ENCODE peak calls at places on chromosomes 16 and 17, in five cellular contexts. One of them, this sample, is unnamed.

GRCh38 chr16:72876981-72877373 is 171.0 kb downstream of the ZFHX3 start:
- DNase-seq in GM12878: no peak
- DNase-seq in IMR-90: no peak
- DNase-seq in SK-N-SH: no peak
- DNase-seq in K562: no peak
- DNase-seq in this sample: no peak

GRCh38 chr16:50521246-50521900 is 26.8 kb upstream of the NKD1 start:
- DNase-seq in K562: no peak
- DNase-seq in GM12878: no peak
- DNase-seq in IMR-90: no peak
- DNase-seq in SK-N-SH: no peak
- DNase-seq in this sample: no peak

GRCh38 chr16:49578435-49579024 is 204.9 kb downstream of the C16orf78 start:
- DNase-seq in SK-N-SH: no peak
- DNase-seq in GM12878: no peak
- DNase-seq in K562: no peak
- DNase-seq in IMR-90: no peak
- DNase-seq in this sample: no peak

GRCh38 chr16:31199430-31200041 is 3.0 kb downstream of the PYCARD start:
- DNase-seq in GM12878: no peak
- DNase-seq in K562: no peak
- DNase-seq in IMR-90: no peak
- DNase-seq in SK-N-SH: no peak
- DNase-seq in this sample: no peak

GRCh38 chr16:49472598-49472997 is 99.0 kb downstream of the C16orf78 start:
- DNase-seq in GM12878: no peak
- DNase-seq in K562: no peak
- DNase-seq in IMR-90: no peak
- DNase-seq in SK-N-SH: no peak
- DNase-seq in this sample: no peak

GRCh38 chr17:80036715-80037477 is 454 bp downstream of the CCDC40 start:
- DNase-seq in K562: peak
- DNase-seq in GM12878: no peak
- DNase-seq in IMR-90: no peak
- DNase-seq in SK-N-SH: peak
- DNase-seq in this sample: peak

GRCh38 chr17:59890720-59891119 is 2.0 kb downstream of the TUBD1 start:
- DNase-seq in IMR-90: peak
- DNase-seq in GM12878: no peak
- DNase-seq in SK-N-SH: no peak
- DNase-seq in K562: no peak
- DNase-seq in this sample: peak

GRCh38 chr17:2068101-2068518 is 13.2 kb downstream of the HIC1 start:
- DNase-seq in K562: no peak
- DNase-seq in SK-N-SH: no peak
- DNase-seq in IMR-90: peak
- DNase-seq in GM12878: no peak
- DNase-seq in this sample: no peak

GRCh38 chr17:79220715-79221291 is 146.2 kb downstream of the ENGASE start:
- DNase-seq in SK-N-SH: no peak
- DNase-seq in IMR-90: no peak
- DNase-seq in GM12878: no peak
- DNase-seq in K562: peak
- DNase-seq in this sample: no peak

GRCh38 chr16:2256531-2257140 is 5.2 kb upstream of the ECI1 start:
- DNase-seq in IMR-90: no peak
- DNase-seq in GM12878: no peak
- DNase-seq in K562: no peak
- DNase-seq in SK-N-SH: no peak
- DNase-seq in this sample: no peak

GRCh38 chr17:202501-202951 is 21.1 kb upstream of the DOC2B start:
- DNase-seq in IMR-90: no peak
- DNase-seq in K562: no peak
- DNase-seq in SK-N-SH: no peak
- DNase-seq in GM12878: no peak
- DNase-seq in this sample: no peak

GRCh38 chr16:20851601-20852000 is 45.3 kb downstream of the REXO5 start:
- DNase-seq in SK-N-SH: no peak
- DNase-seq in K562: no peak
- DNase-seq in GM12878: no peak
- DNase-seq in IMR-90: peak
- DNase-seq in this sample: peak

GRCh38 chr17:8163978-8164814 is 1.4 kb upstream of the VAMP2 start:
- DNase-seq in K562: peak
- DNase-seq in IMR-90: peak
- DNase-seq in GM12878: no peak
- DNase-seq in SK-N-SH: no peak
- DNase-seq in this sample: peak

DNA sequence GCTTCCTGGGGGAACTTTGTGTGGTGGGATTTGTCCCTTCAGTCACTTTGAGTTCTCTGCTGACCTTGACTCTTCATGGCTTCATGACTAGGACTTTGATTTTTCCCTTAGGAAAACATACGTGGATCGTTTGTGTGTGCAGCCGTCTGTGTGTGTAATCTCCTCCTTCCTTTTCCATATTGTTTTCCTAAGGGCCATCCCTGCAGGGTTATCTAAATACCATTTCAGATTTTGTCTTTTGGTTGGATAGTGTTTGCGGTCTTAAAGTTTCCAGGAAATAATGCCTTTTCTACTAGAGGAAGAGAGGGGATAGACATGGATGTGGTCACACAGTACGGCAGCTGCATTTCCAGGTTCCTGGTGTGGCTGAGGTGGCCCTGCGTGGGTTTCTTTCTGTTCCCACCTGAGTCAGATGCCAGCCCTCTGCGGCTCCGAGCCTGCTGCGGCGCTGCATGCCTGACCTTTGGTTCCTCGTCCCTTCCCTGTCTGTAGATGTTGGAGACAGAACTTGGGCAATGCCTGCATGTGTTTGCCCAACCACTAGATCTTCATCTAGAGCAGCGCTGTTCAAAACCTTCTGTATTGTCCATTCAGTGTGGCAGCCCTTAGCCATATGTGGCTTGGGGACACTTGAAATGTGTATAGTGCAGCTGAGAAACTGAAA is 72.0 kb upstream of the LGALS9 start:
- DNase-seq in SK-N-SH: no peak
- DNase-seq in IMR-90: no peak
- DNase-seq in GM12878: no peak
- DNase-seq in K562: no peak
- DNase-seq in this sample: no peak
- TF ChIP-seq RCOR1 in SK-N-SH: no peak
- TF ChIP-seq RCOR1 in IMR-90: no peak
- TF ChIP-seq RCOR1 in GM12878: no peak
- TF ChIP-seq RCOR1 in K562: no peak
- TF ChIP-seq RCOR1 in this sample: no peak

GRCh38 chr17:17114592-17115225 is 72.5 kb downstream of the MPRIP start:
- DNase-seq in GM12878: no peak
- DNase-seq in K562: no peak
- DNase-seq in IMR-90: no peak
- DNase-seq in SK-N-SH: no peak
- DNase-seq in this sample: no peak
- TF ChIP-seq RCOR1 in GM12878: no peak
- TF ChIP-seq RCOR1 in K562: no peak
- TF ChIP-seq RCOR1 in IMR-90: no peak
- TF ChIP-seq RCOR1 in SK-N-SH: no peak
- TF ChIP-seq RCOR1 in this sample: no peak

DNA sequence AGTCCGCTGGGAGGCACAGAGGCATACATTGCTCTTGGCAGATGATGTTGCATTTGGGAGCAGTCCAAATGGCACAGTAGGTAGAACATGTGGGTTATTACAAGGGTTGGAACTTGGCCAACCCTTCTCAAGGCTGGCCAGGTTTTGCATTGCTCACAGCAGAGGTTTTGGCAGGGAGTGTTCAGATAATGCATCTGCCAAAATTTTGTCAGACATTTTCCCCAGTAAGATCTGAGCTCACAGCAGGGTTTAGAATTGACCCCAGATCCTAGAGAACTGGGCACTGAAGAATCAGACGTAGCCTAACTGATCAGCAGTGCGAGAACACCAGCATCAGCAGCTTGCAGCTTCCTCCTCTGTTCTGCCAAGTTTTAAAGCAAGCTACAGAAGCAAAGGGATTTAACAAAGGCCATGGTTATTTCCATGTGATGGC is 468.8 kb upstream of the KIF2B start:
- DNase-seq in K562: no peak
- DNase-seq in GM12878: no peak
- DNase-seq in IMR-90: no peak
- DNase-seq in SK-N-SH: peak
- DNase-seq in this sample: no peak
- TF ChIP-seq RCOR1 in K562: no peak
- TF ChIP-seq RCOR1 in GM12878: no peak
- TF ChIP-seq RCOR1 in IMR-90: no peak
- TF ChIP-seq RCOR1 in SK-N-SH: no peak
- TF ChIP-seq RCOR1 in this sample: no peak

DNA sequence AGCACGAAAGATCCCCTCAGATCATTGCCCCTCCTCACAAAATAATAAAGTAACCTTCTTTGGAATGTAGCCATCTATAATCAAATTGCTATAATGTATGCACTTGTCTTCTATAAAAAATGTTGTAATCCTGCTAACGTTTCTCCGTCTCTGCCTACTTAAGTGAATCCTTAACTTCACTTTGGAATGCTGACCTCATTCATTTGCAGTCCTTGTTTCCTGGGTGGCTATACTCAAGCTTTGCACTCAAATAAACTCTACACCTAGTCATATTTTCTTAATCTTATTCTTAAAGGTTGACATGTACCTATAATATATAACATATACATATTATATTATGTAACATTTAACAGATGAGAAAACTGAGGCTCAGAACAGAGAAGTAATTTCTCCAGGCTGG is 22.7 kb downstream of the CHD9NB start:
- DNase-seq in IMR-90: no peak
- DNase-seq in K562: no peak
- DNase-seq in GM12878: no peak
- DNase-seq in SK-N-SH: no peak
- DNase-seq in this sample: no peak
- TF ChIP-seq RCOR1 in IMR-90: no peak
- TF ChIP-seq RCOR1 in K562: no peak
- TF ChIP-seq RCOR1 in GM12878: no peak
- TF ChIP-seq RCOR1 in SK-N-SH: no peak
- TF ChIP-seq RCOR1 in this sample: no peak

DNA sequence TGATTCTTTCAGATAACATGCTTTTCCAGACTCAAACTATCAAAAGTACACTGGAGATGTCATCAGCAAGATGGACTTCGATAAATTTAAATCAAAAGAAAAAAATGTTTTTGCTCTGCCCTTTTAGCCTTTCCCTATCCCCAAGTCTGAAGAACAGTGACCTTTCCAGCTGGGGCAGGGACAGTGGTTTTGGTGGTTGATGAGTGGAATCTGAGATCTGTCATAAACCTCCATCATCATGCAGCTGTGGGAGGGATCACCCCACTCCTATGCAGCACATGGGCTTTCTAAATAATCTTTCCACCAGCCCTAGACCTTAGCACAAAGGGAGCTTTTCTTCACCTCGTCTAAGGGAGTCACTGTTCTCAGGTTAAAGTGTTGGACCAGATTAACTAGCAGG is 869.5 kb upstream of the SOX9 start:
- DNase-seq in K562: no peak
- DNase-seq in IMR-90: peak
- DNase-seq in GM12878: no peak
- DNase-seq in SK-N-SH: no peak
- DNase-seq in this sample: no peak
- TF ChIP-seq RCOR1 in K562: no peak
- TF ChIP-seq RCOR1 in IMR-90: no peak
- TF ChIP-seq RCOR1 in GM12878: no peak
- TF ChIP-seq RCOR1 in SK-N-SH: no peak
- TF ChIP-seq RCOR1 in this sample: no peak

DNA sequence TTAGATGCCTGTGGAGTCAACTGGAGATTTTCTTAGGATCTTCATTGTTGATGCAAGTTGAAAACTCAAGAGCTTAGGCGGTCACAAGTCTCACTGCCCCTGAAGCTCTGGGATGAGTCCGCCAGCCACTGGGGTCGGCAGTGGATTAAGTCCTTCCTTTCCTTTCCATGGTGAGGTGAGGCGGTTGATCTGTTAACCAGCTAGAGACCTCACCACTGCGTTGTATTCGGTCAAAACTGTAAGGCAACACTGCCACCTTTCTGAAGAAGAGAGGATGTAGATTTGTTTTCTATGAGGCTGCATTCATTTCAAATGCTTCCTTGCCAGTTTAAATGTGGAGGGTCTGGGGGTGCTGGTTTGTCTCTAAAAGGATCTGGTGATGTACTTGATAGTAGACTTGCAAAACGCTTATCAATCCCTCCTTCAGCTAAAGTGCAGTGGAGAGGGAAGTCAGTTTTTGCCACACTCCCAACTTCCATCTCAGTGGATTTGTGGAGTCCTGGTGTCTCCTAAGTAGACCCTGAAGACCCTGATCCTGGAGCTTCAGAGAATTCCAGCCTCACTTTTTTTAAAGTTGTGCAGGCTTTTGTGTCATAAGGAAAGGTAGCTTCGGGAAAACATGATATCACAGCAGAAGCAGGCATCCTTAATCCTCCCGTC is 1.7 kb downstream of the MYOCD start:
- DNase-seq in K562: no peak
- DNase-seq in GM12878: no peak
- DNase-seq in SK-N-SH: peak
- DNase-seq in IMR-90: peak
- DNase-seq in this sample: peak
- TF ChIP-seq RCOR1 in K562: no peak
- TF ChIP-seq RCOR1 in GM12878: no peak
- TF ChIP-seq RCOR1 in SK-N-SH: no peak
- TF ChIP-seq RCOR1 in IMR-90: no peak
- TF ChIP-seq RCOR1 in this sample: no peak